ENCODE peak calls at places on chromosomes 16 and 17, in ten cellular contexts. G, D, O, C, Y, Z, B, S, U and R are unnamed samples.

GRCh38 chr16:88936008-88936912 is 40.7 kb downstream of the CBFA2T3 start:
- DNase-seq in G (peak; percentile 76), B (peak; percentile 54), C (no peak), U (no peak), O (no peak), Y (no peak), Z (no peak), D (no peak), S (no peak), R (peak; percentile 82)

GRCh38 chr16:66054095-66054494 is 312.4 kb upstream of the CDH5 start:
- DNase-seq in C (no peak), Y (no peak), S (no peak), Z (no peak), G (no peak), B (no peak), U (no peak), O (no peak), D (no peak), R (no peak)

GRCh38 chr17:66240630-66241029 is 11.4 kb upstream of the APOH start:
- DNase-seq in Y (no peak), C (peak; percentile 17), B (peak; percentile 32), S (no peak), O (no peak), D (no peak), U (peak; percentile 31), Z (no peak), G (no peak), R (no peak)

GRCh38 chr17:7711356-7711755 is 6.2 kb upstream of the DNAH2 start:
- DNase-seq in Y (no peak), Z (no peak), G (no peak), S (no peak), C (no peak), O (no peak), B (no peak), D (no peak), U (no peak), R (no peak)

GRCh38 chr17:29133146-29133713 is 47.0 kb downstream of the MYO18A start:
- DNase-seq in Y (no peak), B (no peak), G (no peak), C (no peak), U (peak; percentile 85), S (peak; percentile 90), O (no peak), Z (no peak), D (no peak), R (peak; percentile 87)

GRCh38 chr17:8953152-8953885 is 12.2 kb downstream of the PIK3R5 start:
- DNase-seq in C (no peak), B (no peak), O (no peak), G (no peak), S (no peak), D (no peak), U (no peak), Z (no peak), Y (no peak), R (no peak)

GRCh38 chr17:46771601-46772012 is 46.9 kb downstream of the WNT3 start:
- DNase-seq in Y (no peak), C (no peak), Z (no peak), O (no peak), U (no peak), G (no peak), B (peak; percentile 32), S (no peak), D (no peak), R (no peak)

GRCh38 chr17:81831957-81832607 is 1.0 kb downstream of the MCRIP1 start:
- DNase-seq in O (no peak), U (peak; percentile 52), B (no peak), Y (no peak), Z (no peak), G (no peak), S (peak; percentile 78), D (peak; percentile 13), C (peak; percentile 63), R (peak; percentile 65)

GRCh38 chr16:89723279-89724250 is 2.2 kb downstream of the ZNF276 start:
- DNase-seq in G (no peak), D (peak; percentile 65), B (no peak), O (peak; percentile 98), U (no peak), S (peak; percentile 73), Y (no peak), C (peak; percentile 43), Z (no peak), R (no peak)